ENCODE peak calls at places on chromosomes 11 and 22, in eight cellular contexts. E is SK-N-SH, N is GM23338, F is A549, H is HepG2, S is HCT116, Z is GM12878, W is K562. I is an unnamed sample.

GRCh38 chr22:23403720-23404688 is 176.1 kb downstream of the IGLL1 start:
- DNase-seq in W (no peak), Z (no peak), N (no peak), F (no peak), E (no peak), S (no peak), H (no peak), I (no peak)

GRCh38 chr11:59614277-59615131 is 1.1 kb downstream of the OSBP start:
- DNase-seq in E (no peak), Z (no peak), W (peak), S (no peak), F (no peak), N (no peak), H (no peak), I (no peak)

GRCh38 chr11:119591836-119592310 is 137.1 kb downstream of the NECTIN1 start:
- DNase-seq in H (no peak), F (no peak), S (no peak), W (no peak), E (no peak), Z (no peak), N (peak), I (no peak)

GRCh38 chr22:41885576-41885975 is 29.3 kb downstream of the SHISA8 start:
- DNase-seq in E (no peak), H (no peak), Z (no peak), S (no peak), F (no peak), N (no peak), W (no peak), I (no peak)

GRCh38 chr22:42805016-42805997 is 51.8 kb downstream of the ARFGAP3 start:
- DNase-seq in S (no peak), N (peak), W (no peak), H (peak), E (peak), F (no peak), Z (no peak), I (no peak)

GRCh38 chr11:9525116-9525515 is 48.4 kb upstream of the WEE1 start:
- DNase-seq in E (no peak), N (no peak), S (no peak), Z (no peak), H (no peak), W (no peak), F (no peak), I (no peak)

GRCh38 chr22:23501244-23501643 is 78.8 kb downstream of the IGLL1 start:
- DNase-seq in W (no peak), F (no peak), N (no peak), E (no peak), H (no peak), Z (no peak), S (no peak), I (no peak)

GRCh38 chr11:85718126-85718943 is 32.3 kb upstream of the CCDC89 start:
- DNase-seq in W (no peak), E (no peak), Z (no peak), N (no peak), S (no peak), F (no peak), H (no peak), I (no peak)

DNA sequence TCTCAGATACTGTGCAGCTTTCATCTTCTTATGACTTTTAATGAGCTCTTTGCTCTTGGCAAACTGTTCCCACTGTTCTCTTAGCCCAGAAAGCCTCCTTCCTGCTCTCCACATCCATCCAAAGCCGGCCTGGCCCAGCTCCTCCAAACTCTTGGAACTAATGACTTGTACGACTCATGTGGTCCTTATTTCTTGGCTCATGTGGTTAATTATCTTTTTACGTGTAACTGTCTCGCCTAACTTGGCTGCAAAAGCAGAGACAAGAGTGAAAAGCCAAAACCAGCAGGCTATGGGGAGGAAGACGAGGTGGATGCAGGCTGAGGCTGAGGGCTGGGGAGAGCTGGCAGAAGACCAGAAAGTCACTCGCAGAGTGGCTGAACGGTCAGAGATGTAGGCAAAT is 5.5 kb downstream of the CSNK2A3 start:
- DNase-seq in F (no peak), N (no peak), Z (no peak), S (no peak), H (no peak), E (no peak), W (no peak), I (no peak)
- TF ChIP-seq REST in F (no peak), N (no peak), Z (no peak), S (no peak), H (no peak), E (no peak), W (no peak), I (no peak)

GRCh38 chr22:40112595-40112994 is 65.1 kb upstream of the TNRC6B start:
- DNase-seq in N (no peak), W (no peak), E (no peak), F (no peak), Z (no peak), H (no peak), S (no peak), I (no peak)

GRCh38 chr22:40107756-40108437 is 69.8 kb upstream of the TNRC6B start:
- DNase-seq in Z (no peak), S (no peak), H (no peak), F (no peak), E (no peak), N (no peak), W (no peak), I (no peak)

GRCh38 chr22:40114411-40114810 is 63.3 kb upstream of the TNRC6B start:
- DNase-seq in Z (no peak), W (no peak), N (no peak), F (no peak), E (no peak), H (no peak), S (no peak), I (no peak)

GRCh38 chr22:40107244-40107643 is 70.5 kb upstream of the TNRC6B start:
- DNase-seq in F (no peak), Z (no peak), E (no peak), H (no peak), S (no peak), W (no peak), N (no peak), I (no peak)

DNA sequence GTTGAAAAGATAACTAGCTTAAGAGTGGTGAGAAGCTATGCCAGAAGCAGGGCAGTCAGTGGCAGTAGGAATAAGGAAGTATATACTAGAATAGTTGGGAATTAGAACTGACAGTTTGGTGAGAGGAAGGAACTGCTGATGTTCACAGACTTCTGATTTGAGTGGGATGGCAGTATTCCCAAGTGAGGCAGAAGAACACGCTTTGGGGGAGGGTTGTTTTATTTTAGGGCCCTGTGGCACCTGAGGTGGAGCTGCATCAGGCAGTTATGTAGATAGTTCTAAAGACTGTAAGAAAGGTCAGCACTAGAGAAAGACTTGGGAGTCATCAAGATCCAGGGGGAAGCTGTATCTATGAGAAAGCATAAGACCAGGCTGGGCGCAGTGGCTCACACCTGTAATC is 66.3 kb upstream of the TNRC6B start:
- DNase-seq in F (no peak), Z (no peak), S (no peak), N (no peak), E (no peak), H (no peak), W (no peak), I (no peak)
- H3K4me3 ChIP-seq in F (no peak), Z (no peak), S (no peak), N (no peak), E (no peak), H (no peak), W (no peak), I (no peak)

GRCh38 chr22:39242809-39243442 is 1.9 kb downstream of the PDGFB start:
- DNase-seq in W (no peak), H (peak), S (no peak), N (peak), E (no peak), Z (no peak), F (no peak), I (no peak)
- TF ChIP-seq REST in W (no peak), H (no peak), S (no peak), N (no peak), E (no peak), Z (no peak), F (no peak), I (no peak)

GRCh38 chr22:29030618-29031235 is 30.9 kb downstream of the C22orf31 start:
- DNase-seq in N (peak), H (peak), E (peak), S (peak), Z (no peak), F (peak), W (peak), I (no peak)

GRCh38 chr22:29030016-29030617 is 31.5 kb downstream of the C22orf31 start:
- DNase-seq in Z (no peak), S (peak), F (no peak), E (no peak), W (no peak), N (peak), H (peak), I (no peak)

GRCh38 chr22:29031236-29031982 is 30.2 kb downstream of the C22orf31 start:
- DNase-seq in F (peak), S (peak), Z (no peak), E (peak), H (peak), W (peak), N (peak), I (no peak)

GRCh38 chr22:29032584-29032983 is 29.0 kb downstream of the C22orf31 start:
- DNase-seq in E (no peak), N (no peak), H (no peak), F (no peak), Z (no peak), W (no peak), S (no peak), I (no peak)

GRCh38 chr22:29032014-29032475 is 29.6 kb downstream of the C22orf31 start:
- DNase-seq in H (peak), F (no peak), Z (no peak), E (peak), N (peak), W (no peak), S (no peak), I (no peak)
- H3K4me3 ChIP-seq in H (no peak), F (peak), Z (no peak), E (peak), N (no peak), W (no peak), S (peak), I (no peak)

GRCh38 chr11:12358302-12359188 is 18.8 kb upstream of the PARVA start:
- DNase-seq in E (no peak), N (no peak), Z (no peak), S (no peak), W (no peak), F (no peak), H (no peak), I (no peak)

GRCh38 chr11:12362857-12363256 is 14.5 kb upstream of the PARVA start:
- DNase-seq in W (no peak), E (no peak), F (no peak), H (no peak), N (no peak), Z (no peak), S (no peak), I (no peak)

GRCh38 chr11:12361650-12362049 is 15.7 kb upstream of the PARVA start:
- DNase-seq in W (no peak), Z (no peak), F (no peak), S (no peak), H (no peak), E (no peak), N (no peak), I (no peak)

GRCh38 chr11:12359761-12360160 is 17.6 kb upstream of the PARVA start:
- DNase-seq in W (no peak), S (no peak), F (no peak), E (no peak), N (no peak), H (no peak), Z (no peak), I (no peak)

GRCh38 chr11:12363373-12363772 is 14.0 kb upstream of the PARVA start:
- DNase-seq in N (no peak), Z (no peak), F (no peak), S (no peak), E (no peak), H (no peak), W (no peak), I (no peak)
- TF ChIP-seq REST in N (no peak), Z (no peak), F (no peak), S (no peak), E (no peak), H (no peak), W (no peak), I (no peak)

GRCh38 chr11:118263694-118264567 is at the start of gene MPZL2:
- DNase-seq in H (peak), N (peak), Z (no peak), W (no peak), E (no peak), S (peak), F (no peak), I (no peak)
- H3K4me3 ChIP-seq in H (peak), N (peak), Z (no peak), W (no peak), E (no peak), S (peak), F (no peak), I (no peak)

GRCh38 chr22:25177226-25177625 is 22.4 kb upstream of the CRYBB3 start:
- DNase-seq in S (no peak), E (no peak), N (no peak), Z (no peak), F (no peak), H (no peak), W (no peak), I (no peak)
- TF ChIP-seq REST in S (no peak), E (no peak), N (no peak), Z (no peak), F (no peak), H (no peak), W (no peak), I (no peak)